ENCODE peak calls at places on chromosomes 7 and 10, in five cellular contexts. One of them, this sample, is unnamed.

GRCh38 chr10:84540617-84541288 is 212.4 kb downstream of the CCSER2 start:
- DNase-seq in right lobe of liver: peak; percentile 75
- DNase-seq in left ventricle myocardium inferior: peak; percentile 53
- DNase-seq in adrenal gland: peak; percentile 66
- DNase-seq in retinal pigment epithelial cell: no peak
- DNase-seq in this sample: no peak

GRCh38 chr10:47222461-47222860 is 77.5 kb upstream of the GDF10 start:
- DNase-seq in right lobe of liver: no peak
- DNase-seq in left ventricle myocardium inferior: no peak
- DNase-seq in adrenal gland: no peak
- DNase-seq in retinal pigment epithelial cell: no peak
- DNase-seq in this sample: no peak

GRCh38 chr7:135447783-135448182 is 62.1 kb downstream of the CNOT4 start:
- DNase-seq in right lobe of liver: no peak
- DNase-seq in left ventricle myocardium inferior: no peak
- DNase-seq in adrenal gland: no peak
- DNase-seq in retinal pigment epithelial cell: no peak
- DNase-seq in this sample: no peak

GRCh38 chr7:75639071-75639892 is 99.5 kb downstream of the HIP1 start:
- DNase-seq in right lobe of liver: peak; percentile 54
- DNase-seq in left ventricle myocardium inferior: peak; percentile 53
- DNase-seq in adrenal gland: peak; percentile 61
- DNase-seq in retinal pigment epithelial cell: no peak
- DNase-seq in this sample: no peak

GRCh38 chr7:134343136-134343535 is 26.4 kb upstream of the SLC35B4 start:
- DNase-seq in right lobe of liver: no peak
- DNase-seq in left ventricle myocardium inferior: no peak
- DNase-seq in adrenal gland: no peak
- DNase-seq in retinal pigment epithelial cell: no peak
- DNase-seq in this sample: no peak

GRCh38 chr7:34839645-34840044 is 181.6 kb downstream of the NPSR1 start:
- DNase-seq in right lobe of liver: no peak
- DNase-seq in left ventricle myocardium inferior: no peak
- DNase-seq in adrenal gland: no peak
- DNase-seq in retinal pigment epithelial cell: no peak
- DNase-seq in this sample: no peak

GRCh38 chr10:73253226-73253557 is 748 bp upstream of the MRPS16 start:
- DNase-seq in right lobe of liver: no peak
- DNase-seq in left ventricle myocardium inferior: no peak
- DNase-seq in adrenal gland: no peak
- DNase-seq in retinal pigment epithelial cell: no peak
- DNase-seq in this sample: no peak

GRCh38 chr10:74289956-74290355 is 138.9 kb downstream of the ADK start:
- DNase-seq in right lobe of liver: no peak
- DNase-seq in left ventricle myocardium inferior: no peak
- DNase-seq in adrenal gland: no peak
- DNase-seq in retinal pigment epithelial cell: no peak
- DNase-seq in this sample: no peak

GRCh38 chr7:136183981-136184380 is 206.8 kb upstream of the MTPN start:
- DNase-seq in right lobe of liver: no peak
- DNase-seq in left ventricle myocardium inferior: no peak
- DNase-seq in adrenal gland: no peak
- DNase-seq in retinal pigment epithelial cell: peak; percentile 14
- DNase-seq in this sample: no peak

GRCh38 chr7:103990991-103991390 is 1.5 kb upstream of the RELN start:
- DNase-seq in right lobe of liver: peak; percentile 40
- DNase-seq in left ventricle myocardium inferior: no peak
- DNase-seq in adrenal gland: no peak
- DNase-seq in retinal pigment epithelial cell: no peak
- DNase-seq in this sample: no peak

GRCh38 chr10:31650010-31650409 is 278.6 kb downstream of the ARHGAP12 start:
- DNase-seq in right lobe of liver: peak; percentile 29
- DNase-seq in left ventricle myocardium inferior: peak; percentile 82
- DNase-seq in adrenal gland: peak; percentile 78
- DNase-seq in retinal pigment epithelial cell: peak; percentile 63
- DNase-seq in this sample: no peak

GRCh38 chr10:44056947-44057811 is 327.7 kb downstream of the CXCL12 start:
- DNase-seq in right lobe of liver: no peak
- DNase-seq in left ventricle myocardium inferior: no peak
- DNase-seq in adrenal gland: no peak
- DNase-seq in retinal pigment epithelial cell: no peak
- DNase-seq in this sample: no peak

GRCh38 chr10:131686781-131687419 is 213.9 kb upstream of the PPP2R2D start:
- DNase-seq in right lobe of liver: no peak
- DNase-seq in left ventricle myocardium inferior: no peak
- DNase-seq in adrenal gland: no peak
- DNase-seq in retinal pigment epithelial cell: no peak
- DNase-seq in this sample: no peak

GRCh38 chr10:13890233-13890616 is 303.5 kb downstream of the PRPF18 start:
- DNase-seq in right lobe of liver: no peak
- DNase-seq in left ventricle myocardium inferior: no peak
- DNase-seq in adrenal gland: no peak
- DNase-seq in retinal pigment epithelial cell: no peak
- DNase-seq in this sample: no peak

GRCh38 chr7:130151591-130152269 is 53.5 kb downstream of the TMEM209 start:
- DNase-seq in right lobe of liver: no peak
- DNase-seq in left ventricle myocardium inferior: no peak
- DNase-seq in adrenal gland: no peak
- DNase-seq in retinal pigment epithelial cell: no peak
- DNase-seq in this sample: no peak

GRCh38 chr10:6788191-6788590 is 208.1 kb upstream of the PRKCQ start:
- DNase-seq in right lobe of liver: no peak
- DNase-seq in left ventricle myocardium inferior: no peak
- DNase-seq in adrenal gland: no peak
- DNase-seq in retinal pigment epithelial cell: no peak
- DNase-seq in this sample: no peak

GRCh38 chr10:87829986-87830732 is 12.1 kb upstream of the ATAD1 start:
- DNase-seq in right lobe of liver: no peak
- DNase-seq in left ventricle myocardium inferior: no peak
- DNase-seq in adrenal gland: no peak
- DNase-seq in retinal pigment epithelial cell: no peak
- DNase-seq in this sample: no peak

GRCh38 chr10:62454696-62455451 is 80.7 kb downstream of the ZNF365 start:
- DNase-seq in right lobe of liver: no peak
- DNase-seq in left ventricle myocardium inferior: peak; percentile 34
- DNase-seq in adrenal gland: no peak
- DNase-seq in retinal pigment epithelial cell: peak; percentile 34
- DNase-seq in this sample: no peak

GRCh38 chr10:80154978-80155695 is 22.6 kb downstream of the PLAC9 start:
- DNase-seq in right lobe of liver: no peak
- DNase-seq in left ventricle myocardium inferior: no peak
- DNase-seq in adrenal gland: no peak
- DNase-seq in retinal pigment epithelial cell: no peak
- DNase-seq in this sample: no peak

GRCh38 chr7:140676303-140676702 is 3.6 kb downstream of the ADCK2 start:
- DNase-seq in right lobe of liver: no peak
- DNase-seq in left ventricle myocardium inferior: no peak
- DNase-seq in adrenal gland: no peak
- DNase-seq in retinal pigment epithelial cell: no peak
- DNase-seq in this sample: no peak

GRCh38 chr7:102085223-102085772 is 201.4 kb upstream of the SH2B2 start:
- DNase-seq in right lobe of liver: no peak
- DNase-seq in left ventricle myocardium inferior: no peak
- DNase-seq in adrenal gland: no peak
- DNase-seq in retinal pigment epithelial cell: no peak
- DNase-seq in this sample: no peak

GRCh38 chr7:28988091-28988490 is 30.0 kb upstream of the TRIL start:
- DNase-seq in right lobe of liver: no peak
- DNase-seq in left ventricle myocardium inferior: no peak
- DNase-seq in adrenal gland: no peak
- DNase-seq in retinal pigment epithelial cell: no peak
- DNase-seq in this sample: no peak

GRCh38 chr10:47348138-47348651 is at the start of gene RBP3:
- DNase-seq in right lobe of liver: no peak
- DNase-seq in left ventricle myocardium inferior: no peak
- DNase-seq in adrenal gland: no peak
- DNase-seq in retinal pigment epithelial cell: no peak
- DNase-seq in this sample: no peak

GRCh38 chr7:98816206-98816605 is 53.6 kb downstream of the TMEM130 start:
- DNase-seq in right lobe of liver: no peak
- DNase-seq in left ventricle myocardium inferior: peak; percentile 62
- DNase-seq in adrenal gland: no peak
- DNase-seq in retinal pigment epithelial cell: no peak
- DNase-seq in this sample: no peak

GRCh38 chr7:93856319-93856718 is 34.2 kb downstream of the TFPI2 start:
- DNase-seq in right lobe of liver: no peak
- DNase-seq in left ventricle myocardium inferior: no peak
- DNase-seq in adrenal gland: no peak
- DNase-seq in retinal pigment epithelial cell: no peak
- DNase-seq in this sample: no peak

GRCh38 chr7:95436407-95436806 is 1.6 kb upstream of the PON2 start:
- DNase-seq in right lobe of liver: no peak
- DNase-seq in left ventricle myocardium inferior: no peak
- DNase-seq in adrenal gland: no peak
- DNase-seq in retinal pigment epithelial cell: no peak
- DNase-seq in this sample: no peak

GRCh38 chr7:135335628-135336139 is 102.0 kb downstream of the STRA8 start:
- DNase-seq in right lobe of liver: peak; percentile 50
- DNase-seq in left ventricle myocardium inferior: peak; percentile 28
- DNase-seq in adrenal gland: peak; percentile 58
- DNase-seq in retinal pigment epithelial cell: peak; percentile 90
- DNase-seq in this sample: no peak

GRCh38 chr7:79290841-79291497 is 162.5 kb downstream of the MAGI2 start:
- DNase-seq in right lobe of liver: no peak
- DNase-seq in left ventricle myocardium inferior: no peak
- DNase-seq in adrenal gland: no peak
- DNase-seq in retinal pigment epithelial cell: no peak
- DNase-seq in this sample: no peak

GRCh38 chr7:74025745-74026144 is 2.2 kb upstream of the ELN start:
- DNase-seq in right lobe of liver: no peak
- DNase-seq in left ventricle myocardium inferior: no peak
- DNase-seq in adrenal gland: no peak
- DNase-seq in retinal pigment epithelial cell: no peak
- DNase-seq in this sample: no peak

GRCh38 chr10:978826-979421 is 9.3 kb upstream of the GTPBP4 start:
- DNase-seq in right lobe of liver: no peak
- DNase-seq in left ventricle myocardium inferior: no peak
- DNase-seq in adrenal gland: no peak
- DNase-seq in retinal pigment epithelial cell: no peak
- DNase-seq in this sample: no peak

GRCh38 chr7:55733584-55733983 is 129.0 kb downstream of the SEPTIN14 start:
- DNase-seq in right lobe of liver: no peak
- DNase-seq in left ventricle myocardium inferior: no peak
- DNase-seq in adrenal gland: no peak
- DNase-seq in retinal pigment epithelial cell: no peak
- DNase-seq in this sample: no peak
- TF ChIP-seq CTCF in right lobe of liver: no peak
- TF ChIP-seq CTCF in left ventricle myocardium inferior: no peak
- TF ChIP-seq CTCF in adrenal gland: no peak
- TF ChIP-seq CTCF in retinal pigment epithelial cell: no peak
- TF ChIP-seq CTCF in this sample: no peak

GRCh38 chr10:123991622-123992570 is 100.3 kb upstream of the CPXM2 start:
- DNase-seq in right lobe of liver: no peak
- DNase-seq in left ventricle myocardium inferior: no peak
- DNase-seq in adrenal gland: no peak
- DNase-seq in retinal pigment epithelial cell: no peak
- DNase-seq in this sample: no peak
- H3K4me3 ChIP-seq in right lobe of liver: no peak overlapping the region
- H3K4me3 ChIP-seq in left ventricle myocardium inferior: peak overlapping the region; percentile 17
- H3K4me3 ChIP-seq in adrenal gland: no peak overlapping the region
- H3K4me3 ChIP-seq in retinal pigment epithelial cell: no peak overlapping the region
- H3K4me3 ChIP-seq in this sample: no peak overlapping the region

GRCh38 chr10:108785011-108785410 is 1138.3 kb downstream of the XPNPEP1 start:
- DNase-seq in right lobe of liver: no peak
- DNase-seq in left ventricle myocardium inferior: no peak
- DNase-seq in adrenal gland: no peak
- DNase-seq in retinal pigment epithelial cell: no peak
- DNase-seq in this sample: no peak

GRCh38 chr10:108787932-108788331 is 1135.4 kb downstream of the XPNPEP1 start:
- DNase-seq in right lobe of liver: no peak
- DNase-seq in left ventricle myocardium inferior: no peak
- DNase-seq in adrenal gland: no peak
- DNase-seq in retinal pigment epithelial cell: no peak
- DNase-seq in this sample: no peak

GRCh38 chr10:108782411-108782810 is 1140.9 kb downstream of the XPNPEP1 start:
- DNase-seq in right lobe of liver: no peak
- DNase-seq in left ventricle myocardium inferior: no peak
- DNase-seq in adrenal gland: no peak
- DNase-seq in retinal pigment epithelial cell: no peak
- DNase-seq in this sample: no peak

GRCh38 chr10:108784534-108784933 is 1138.8 kb downstream of the XPNPEP1 start:
- DNase-seq in right lobe of liver: no peak
- DNase-seq in left ventricle myocardium inferior: no peak
- DNase-seq in adrenal gland: no peak
- DNase-seq in retinal pigment epithelial cell: no peak
- DNase-seq in this sample: no peak

GRCh38 chr10:108783897-108784296 is 1139.4 kb downstream of the XPNPEP1 start:
- DNase-seq in right lobe of liver: no peak
- DNase-seq in left ventricle myocardium inferior: no peak
- DNase-seq in adrenal gland: no peak
- DNase-seq in retinal pigment epithelial cell: no peak
- DNase-seq in this sample: no peak
- TF ChIP-seq CTCF in right lobe of liver: peak; percentile 48
- TF ChIP-seq CTCF in left ventricle myocardium inferior: no peak
- TF ChIP-seq CTCF in adrenal gland: no peak
- TF ChIP-seq CTCF in retinal pigment epithelial cell: peak; percentile 65
- TF ChIP-seq CTCF in this sample: peak; percentile 48

GRCh38 chr7:27242580-27243339 is at the start of gene EVX1:
- DNase-seq in right lobe of liver: no peak
- DNase-seq in left ventricle myocardium inferior: no peak
- DNase-seq in adrenal gland: peak; percentile 47
- DNase-seq in retinal pigment epithelial cell: no peak
- DNase-seq in this sample: no peak

GRCh38 chr7:27245798-27246691 is 3.4 kb downstream of the EVX1 start:
- DNase-seq in right lobe of liver: no peak
- DNase-seq in left ventricle myocardium inferior: no peak
- DNase-seq in adrenal gland: no peak
- DNase-seq in retinal pigment epithelial cell: no peak
- DNase-seq in this sample: no peak

GRCh38 chr7:27245124-27245797 is 2.7 kb downstream of the EVX1 start:
- DNase-seq in right lobe of liver: no peak
- DNase-seq in left ventricle myocardium inferior: no peak
- DNase-seq in adrenal gland: no peak
- DNase-seq in retinal pigment epithelial cell: no peak
- DNase-seq in this sample: no peak

GRCh38 chr7:27243340-27244163 is 950 bp downstream of the EVX1 start:
- DNase-seq in right lobe of liver: no peak
- DNase-seq in left ventricle myocardium inferior: no peak
- DNase-seq in adrenal gland: no peak
- DNase-seq in retinal pigment epithelial cell: no peak
- DNase-seq in this sample: no peak

DNA sequence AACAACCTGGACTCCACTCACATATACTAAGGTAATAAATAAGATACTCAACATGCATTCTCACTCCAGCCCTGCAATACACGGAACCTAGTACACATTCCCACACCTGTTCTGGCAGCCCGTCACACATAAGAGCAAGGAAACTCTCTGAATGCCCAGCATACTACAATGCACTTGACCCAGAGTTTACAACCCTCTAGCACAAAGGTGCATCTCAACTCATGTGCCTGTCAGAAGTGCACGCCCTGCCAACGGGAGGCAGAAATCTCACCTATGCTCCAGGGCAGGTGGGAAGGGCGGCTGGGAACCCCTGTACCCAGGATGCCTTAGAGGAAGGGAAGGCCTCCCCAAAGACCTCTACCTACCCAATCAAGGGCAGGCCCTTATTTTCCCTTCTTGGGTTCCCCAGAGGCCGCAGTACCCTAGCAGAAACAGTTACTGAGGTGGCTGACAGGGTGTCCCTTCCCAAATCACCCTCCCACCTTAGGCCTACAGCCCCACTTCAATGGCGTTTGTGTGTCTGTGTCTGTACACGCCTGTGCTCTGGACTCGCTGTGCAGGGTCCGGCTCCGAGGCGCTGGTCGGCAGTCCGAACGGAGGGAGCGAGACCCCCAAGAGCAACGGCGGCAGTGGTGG is 2.0 kb downstream of the EVX1 start:
- DNase-seq in right lobe of liver: no peak
- DNase-seq in left ventricle myocardium inferior: no peak
- DNase-seq in adrenal gland: no peak
- DNase-seq in retinal pigment epithelial cell: no peak
- DNase-seq in this sample: no peak
- H3K4me3 ChIP-seq in right lobe of liver: no peak overlapping the region
- H3K4me3 ChIP-seq in left ventricle myocardium inferior: no peak overlapping the region
- H3K4me3 ChIP-seq in adrenal gland: no peak overlapping the region
- H3K4me3 ChIP-seq in retinal pigment epithelial cell: no peak overlapping the region
- H3K4me3 ChIP-seq in this sample: no peak overlapping the region